ENCODE peak calls at places on chromosomes 13 and 19, in five cellular contexts. R is GM12878, E is left lung, K is Caco-2, N is AG04450. J is an unnamed sample.

GRCh38 chr13:44051923-44052322 is 172.2 kb downstream of the LACC1 start:
- DNase-seq in K (no peak), E (no peak), R (no peak), N (no peak), J (no peak)

GRCh38 chr13:84658881-84659661 is 776.8 kb upstream of the SLITRK1 start:
- DNase-seq in K (no peak), R (no peak), E (no peak), N (no peak), J (no peak)

GRCh38 chr19:21901861-21902260 is 65.9 kb upstream of the ZNF43 start:
- DNase-seq in E (no peak), K (no peak), N (no peak), R (no peak), J (no peak)

GRCh38 chr13:49594576-49594975 is 9.2 kb upstream of the RCBTB1 start:
- DNase-seq in E (no peak), R (no peak), K (no peak), N (no peak), J (no peak)

GRCh38 chr19:39263912-39264305 is 4.3 kb upstream of the IFNL2 start:
- DNase-seq in K (no peak), N (no peak), R (no peak), E (no peak), J (no peak)

GRCh38 chr19:30011051-30011578 is 69.1 kb downstream of the URI1 start:
- DNase-seq in K (no peak), R (no peak), E (peak; percentile 13), N (no peak), J (no peak)

GRCh38 chr13:93716623-93717022 is 490.0 kb downstream of the GPC6 start:
- DNase-seq in K (no peak), E (no peak), R (no peak), N (no peak), J (no peak)

GRCh38 chr19:29771708-29772415 is 39.9 kb upstream of the CCNE1 start:
- DNase-seq in N (peak; percentile 4), K (peak; percentile 69), E (peak; percentile 50), R (no peak), J (peak; percentile 8)

GRCh38 chr19:13718733-13719132 is 45.6 kb upstream of the MRI1 start:
- DNase-seq in R (no peak), K (no peak), E (no peak), N (peak; percentile 36), J (peak; percentile 70)

GRCh38 chr13:64158910-64159309 is 2743.3 kb upstream of the PCDH20 start:
- DNase-seq in E (no peak), R (no peak), K (no peak), N (no peak), J (no peak)

GRCh38 chr13:24148414-24149305 is 11.9 kb upstream of the SPATA13 start:
- DNase-seq in R (no peak), N (peak; percentile 95), K (peak; percentile 58), E (no peak), J (peak; percentile 96)

GRCh38 chr19:55253842-55254624 is 4.8 kb downstream of the PPP6R1 start:
- DNase-seq in K (no peak), N (no peak), R (peak; percentile 77), E (peak; percentile 77), J (no peak)

GRCh38 chr13:48334534-48335127 is 31.1 kb downstream of the RB1 start:
- DNase-seq in N (no peak), E (no peak), K (no peak), R (peak; percentile 24), J (peak; percentile 7)

GRCh38 chr13:37375724-37376123 is 222.8 kb downstream of the POSTN start:
- DNase-seq in N (no peak), E (no peak), R (no peak), K (no peak), J (no peak)

GRCh38 chr19:28618504-28618903 is 594.4 kb downstream of the UQCRFS1 start:
- DNase-seq in R (no peak), N (no peak), K (no peak), E (no peak), J (no peak)

GRCh38 chr13:102687520-102687919 is 7.3 kb downstream of the METTL21C start:
- DNase-seq in R (no peak), N (no peak), K (no peak), E (no peak), J (no peak)

GRCh38 chr13:112351825-112352224 is 24.3 kb upstream of the SPACA7 start:
- DNase-seq in R (no peak), E (no peak), N (no peak), K (no peak), J (no peak)

GRCh38 chr13:92317066-92317465 is 909.5 kb upstream of the GPC6 start:
- DNase-seq in K (peak; percentile 46), N (no peak), E (no peak), R (no peak), J (no peak)

GRCh38 chr19:35409191-35409590 is 38.3 kb downstream of the GPR42 start:
- DNase-seq in E (no peak), N (no peak), R (no peak), K (peak; percentile 18), J (no peak)

GRCh38 chr13:69618838-69619237 is 488.8 kb upstream of the ATXN8OS start:
- DNase-seq in K (no peak), R (no peak), E (no peak), N (no peak), J (no peak)

GRCh38 chr13:33251131-33251629 is 34.4 kb downstream of the STARD13 start:
- DNase-seq in K (no peak), N (peak; percentile 97), R (peak; percentile 41), E (no peak), J (peak; percentile 88)

GRCh38 chr13:110682746-110683145 is 23.2 kb downstream of the CARS2 start:
- DNase-seq in E (no peak), R (no peak), N (no peak), K (no peak), J (no peak)

GRCh38 chr13:38624822-38625221 is 62.1 kb upstream of the FREM2 start:
- DNase-seq in R (no peak), K (no peak), E (no peak), N (no peak), J (no peak)

GRCh38 chr19:33393286-33394005 is 19.9 kb downstream of the CEBPG start:
- DNase-seq in R (no peak), E (peak; percentile 76), K (peak; percentile 36), N (no peak), J (no peak)

GRCh38 chr19:46478356-46478986 is 7.1 kb upstream of the PNMA8A start:
- DNase-seq in R (no peak), N (no peak), K (no peak), E (no peak), J (no peak)

GRCh38 chr19:888615-889385 is 4.2 kb downstream of the MED16 start:
- DNase-seq in E (no peak), K (no peak), R (no peak), N (no peak), J (no peak)

GRCh38 chr19:38044267-38045111 is 137.5 kb downstream of the SIPA1L3 start:
- DNase-seq in N (no peak), E (peak; percentile 2), R (no peak), K (no peak), J (no peak)

GRCh38 chr13:110572778-110573118 is 11.2 kb upstream of the RAB20 start:
- DNase-seq in E (no peak), N (no peak), R (no peak), K (no peak), J (no peak)

GRCh38 chr19:40629346-40629745 is 28.2 kb downstream of the LTBP4 start:
- DNase-seq in K (no peak), R (no peak), E (peak; percentile 79), N (no peak), J (no peak)

GRCh38 chr13:89751537-89751936 is 1596.0 kb upstream of the MIR17HG start:
- DNase-seq in K (no peak), N (no peak), E (no peak), R (no peak), J (no peak)

GRCh38 chr19:37778613-37779138 is 710 bp downstream of the ZNF573 start:
- DNase-seq in K (peak; percentile 53), E (no peak), R (no peak), N (no peak), J (no peak)

GRCh38 chr19:23762884-23763711 is 4.4 kb upstream of the ZNF681 start:
- DNase-seq in E (peak; percentile 88), K (peak; percentile 69), R (peak; percentile 32), N (no peak), J (no peak)

GRCh38 chr13:44058586-44059238 is 179.0 kb downstream of the LACC1 start:
- DNase-seq in K (no peak), E (no peak), N (no peak), R (no peak), J (no peak)

GRCh38 chr19:32166238-32166637 is 179.2 kb upstream of the ZNF507 start:
- DNase-seq in R (no peak), K (no peak), N (no peak), E (no peak), J (no peak)

GRCh38 chr19:32168111-32168510 is 177.3 kb upstream of the ZNF507 start:
- DNase-seq in E (no peak), N (no peak), R (no peak), K (no peak), J (no peak)

GRCh38 chr19:32165176-32165575 is 180.2 kb upstream of the ZNF507 start:
- DNase-seq in E (no peak), R (no peak), K (no peak), N (no peak), J (no peak)

GRCh38 chr19:32165750-32166149 is 179.7 kb upstream of the ZNF507 start:
- DNase-seq in R (no peak), K (no peak), E (no peak), N (no peak), J (no peak)

GRCh38 chr19:32168606-32169005 is 176.8 kb upstream of the ZNF507 start:
- DNase-seq in E (no peak), K (no peak), N (no peak), R (no peak), J (no peak)
- TF ChIP-seq CTCF in E (no peak), K (no peak), N (no peak), R (no peak), J (no peak)

GRCh38 chr19:11247391-11247790 is 8.0 kb downstream of the ANGPTL8 start:
- DNase-seq in K (no peak), R (no peak), N (no peak), E (no peak), J (no peak)
- TF ChIP-seq CTCF in K (no peak), R (no peak), N (no peak), E (no peak), J (no peak)

GRCh38 chr19:19110410-19111137 is 27.7 kb downstream of the TMEM161A start:
- DNase-seq in N (no peak), E (no peak), K (no peak), R (no peak), J (no peak)
- TF ChIP-seq CTCF in N (peak; percentile 38), E (no peak), K (peak; percentile 22), R (peak; percentile 27), J (no peak)

GRCh38 chr13:29514720-29515310 is 80.7 kb downstream of the SLC7A1 start:
- DNase-seq in R (no peak), E (no peak), N (no peak), K (peak; percentile 19), J (no peak)
- TF ChIP-seq CTCF in R (no peak), E (no peak), N (no peak), K (no peak), J (no peak)

GRCh38 chr13:106990594-106990993 is 422.7 kb upstream of the ARGLU1 start:
- DNase-seq in N (no peak), E (no peak), R (no peak), K (no peak), J (no peak)
- TF ChIP-seq CTCF in N (no peak), E (no peak), R (no peak), K (no peak), J (no peak)